ENCODE peak calls at places on chromosomes 5 and 9, in eight cellular contexts. L is heart left ventricle, X is sigmoid colon, R is A549, P is right lobe of liver, N is endothelial cell of umbilical vein, J is uterus, F is IMR-90. C is an unnamed sample.

GRCh38 chr9:137470785-137471184 is 11.7 kb upstream of the NSMF start:
- DNase-seq in L (no peak), X (no peak), R (no peak), P (no peak), N (peak; percentile 33), J (no peak), F (no peak), C (no peak)

GRCh38 chr5:9046756-9047481 is 499.0 kb downstream of the SEMA5A start:
- DNase-seq in L (peak; percentile 56), X (no peak), R (no peak), P (no peak), N (peak; percentile 55), J (peak; percentile 30), F (peak; percentile 99), C (no peak)

GRCh38 chr9:117720555-117720954 is 16.4 kb downstream of the TLR4 start:
- DNase-seq in L (peak; percentile 71), X (peak; percentile 63), R (no peak), P (peak; percentile 66), N (no peak), J (no peak), F (no peak), C (peak; percentile 23)

GRCh38 chr9:26054600-26055516 is 376.6 kb upstream of the TUSC1 start:
- DNase-seq in L (no peak), X (no peak), R (no peak), P (no peak), N (peak; percentile 28), J (no peak), F (no peak), C (no peak)

GRCh38 chr5:159913048-159913447 is 3.2 kb upstream of the ADRA1B start:
- DNase-seq in L (no peak), X (no peak), R (peak; percentile 70), P (no peak), N (peak; percentile 21), J (peak; percentile 63), F (peak; percentile 76), C (peak; percentile 30)

GRCh38 chr5:134099939-134100282 is 14.6 kb upstream of the TCF7 start:
- DNase-seq in L (no peak), X (no peak), R (no peak), P (peak; percentile 27), N (no peak), J (no peak), F (no peak), C (no peak)

GRCh38 chr5:163951069-163951468 is 445.6 kb downstream of the MAT2B start:
- DNase-seq in L (peak; percentile 38), X (no peak), R (no peak), P (no peak), N (no peak), J (no peak), F (no peak), C (no peak)

GRCh38 chr5:154485092-154485491 is 7.1 kb upstream of the HAND1 start:
- DNase-seq in L (no peak), X (no peak), R (no peak), P (no peak), N (no peak), J (no peak), F (no peak), C (no peak)

GRCh38 chr5:74885170-74885569 is 19.0 kb upstream of the FAM169A start:
- DNase-seq in L (no peak), X (no peak), R (no peak), P (no peak), N (no peak), J (no peak), F (no peak), C (no peak)

GRCh38 chr9:102405218-102405867 is 589.8 kb upstream of the CYLC2 start:
- DNase-seq in L (no peak), X (no peak), R (no peak), P (no peak), N (no peak), J (no peak), F (no peak), C (no peak)

GRCh38 chr5:90264930-90265857 is 144.4 kb downstream of the CETN3 start:
- DNase-seq in L (peak; percentile 58), X (peak; percentile 65), R (peak; percentile 5), P (peak; percentile 58), N (peak; percentile 72), J (peak; percentile 68), F (peak; percentile 61), C (peak; percentile 66)

GRCh38 chr5:69285448-69286116 is 47.0 kb downstream of the CCDC125 start:
- DNase-seq in L (no peak), X (no peak), R (no peak), P (no peak), N (no peak), J (no peak), F (no peak), C (no peak)

GRCh38 chr9:77926314-77926959 is 105.2 kb downstream of the GNAQ start:
- DNase-seq in L (no peak), X (no peak), R (no peak), P (no peak), N (peak; percentile 73), J (no peak), F (peak; percentile 76), C (no peak)

GRCh38 chr5:553874-554273 is 29.6 kb upstream of the SLC9A3 start:
- DNase-seq in L (no peak), X (no peak), R (peak; percentile 58), P (no peak), N (no peak), J (no peak), F (no peak), C (no peak)

GRCh38 chr5:109989161-109989560 is 299.4 kb downstream of the MAN2A1 start:
- DNase-seq in L (no peak), X (no peak), R (no peak), P (no peak), N (no peak), J (no peak), F (no peak), C (no peak)

GRCh38 chr9:91421022-91421765 is 2.4 kb downstream of the NFIL3 start:
- DNase-seq in L (peak; percentile 58), X (peak; percentile 77), R (no peak), P (peak; percentile 66), N (peak; percentile 47), J (peak; percentile 52), F (peak; percentile 62), C (peak; percentile 49)
- H3K4me1 ChIP-seq in L (peaks cover 34% of the 10 kb centered on the region), X (peaks cover 45% of the 10 kb centered on the region), R (peaks cover 66% of the 10 kb centered on the region), P (no peaks in the 10 kb centered on the region), N (peaks cover 37% of the 10 kb centered on the region), J (no peaks in the 10 kb centered on the region), F (peaks cover 12% of the 10 kb centered on the region), C (peaks cover 61% of the 10 kb centered on the region)

GRCh38 chr9:126859111-126859510 is 1.3 kb upstream of the ZBTB34 start:
- DNase-seq in L (no peak), X (no peak), R (no peak), P (no peak), N (no peak), J (no peak), F (no peak), C (no peak)

GRCh38 chr9:126860757-126861466 is 473 bp downstream of the ZBTB34 start:
- DNase-seq in L (peak; percentile 42), X (no peak), R (no peak), P (peak; percentile 66), N (peak; percentile 46), J (no peak), F (no peak), C (peak; percentile 46)

GRCh38 chr9:126862461-126862830 is 2.0 kb downstream of the ZBTB34 start:
- DNase-seq in L (no peak), X (no peak), R (no peak), P (no peak), N (no peak), J (no peak), F (no peak), C (no peak)

GRCh38 chr9:126861707-126862460 is 1.4 kb downstream of the ZBTB34 start:
- DNase-seq in L (no peak), X (no peak), R (no peak), P (no peak), N (peak; percentile 35), J (no peak), F (peak; percentile 32), C (peak; percentile 12)

GRCh38 chr9:126860077-126860756 is at the start of gene ZBTB34:
- DNase-seq in L (peak; percentile 71), X (peak; percentile 74), R (peak; percentile 31), P (peak; percentile 82), N (peak; percentile 61), J (peak; percentile 49), F (peak; percentile 24), C (peak; percentile 41)
- TF ChIP-seq POLR2A in L (no peak), X (no peak), R (peak; percentile 48), P (peak; percentile 23), N (peak; percentile 73), J (no peak), F (peak; percentile 65), C (peak; percentile 38)

GRCh38 chr5:35133186-35133585 is 85.4 kb upstream of the AGXT2 start:
- DNase-seq in L (no peak), X (no peak), R (no peak), P (no peak), N (no peak), J (no peak), F (peak; percentile 21), C (no peak)
- H3K4me1 ChIP-seq in L (no peaks in the 10 kb centered on the region), X (no peaks in the 10 kb centered on the region), R (no peaks in the 10 kb centered on the region), P (no peaks in the 10 kb centered on the region), N (no peaks in the 10 kb centered on the region), J (no peaks in the 10 kb centered on the region), F (peaks cover 19% of the 10 kb centered on the region), C (no peaks in the 10 kb centered on the region)

GRCh38 chr9:128244443-128245226 is 31.2 kb downstream of the GOLGA2 start:
- DNase-seq in L (peak; percentile 90), X (peak; percentile 95), R (no peak), P (no peak), N (no peak), J (peak; percentile 87), F (peak; percentile 86), C (peak; percentile 60)
- TF ChIP-seq POLR2A in L (no peak), X (no peak), R (no peak), P (no peak), N (no peak), J (no peak), F (peak; percentile 67), C (no peak)

DNA sequence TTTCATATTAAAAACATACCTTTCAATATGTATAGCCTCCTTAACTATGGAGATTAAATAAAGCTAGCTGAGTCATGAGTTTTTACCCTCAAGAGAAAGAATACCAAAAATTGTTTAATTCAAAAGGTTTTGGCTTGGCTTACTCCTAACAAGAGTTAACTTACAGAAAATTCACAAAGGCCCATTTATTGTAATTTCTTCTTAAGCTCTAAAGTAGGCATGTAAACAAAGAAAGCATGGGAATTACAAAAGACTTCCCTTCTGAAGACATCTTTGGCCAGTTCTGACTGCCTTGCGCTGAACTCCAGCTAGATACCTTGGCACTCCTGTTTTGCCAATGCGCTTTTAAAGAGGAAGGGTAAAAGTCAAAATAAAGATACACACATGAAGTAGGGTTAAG is 28.2 kb downstream of the PUM3 start:
- DNase-seq in L (no peak), X (no peak), R (no peak), P (no peak), N (no peak), J (no peak), F (peak; percentile 28), C (no peak)
- H3K4me1 ChIP-seq in L (peaks cover 7% of the 10 kb centered on the region), X (peaks cover 32% of the 10 kb centered on the region), R (peaks cover 73% of the 10 kb centered on the region), P (no peaks in the 10 kb centered on the region), N (no peaks in the 10 kb centered on the region), J (peaks cover 4% of the 10 kb centered on the region), F (peaks cover 22% of the 10 kb centered on the region), C (peaks cover 11% of the 10 kb centered on the region)

DNA sequence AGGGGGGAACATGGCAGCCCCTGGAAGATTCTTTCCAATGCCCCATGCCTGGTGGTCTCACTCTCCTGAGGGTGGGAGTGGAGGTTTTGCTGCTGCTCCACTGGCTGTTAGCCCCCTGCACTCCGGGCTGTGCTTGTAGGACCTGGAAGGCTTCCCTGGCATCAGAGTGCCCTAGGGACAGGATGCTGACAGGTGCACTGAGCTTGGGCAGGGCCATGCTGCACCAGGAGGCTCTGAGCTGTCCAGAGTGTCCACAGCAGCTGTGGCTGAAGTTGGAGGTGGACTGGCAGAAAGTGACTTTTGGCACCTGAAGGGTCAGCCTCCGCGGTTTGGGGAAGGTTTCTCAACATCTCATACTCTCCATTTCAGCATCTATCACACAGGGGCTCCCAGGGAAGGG is 249.1 kb downstream of the GADD45G start:
- DNase-seq in L (no peak), X (no peak), R (no peak), P (no peak), N (no peak), J (no peak), F (no peak), C (no peak)
- TF ChIP-seq POLR2A in L (no peak), X (no peak), R (no peak), P (no peak), N (no peak), J (no peak), F (no peak), C (no peak)

C was measured in adrenal gland.